ENCODE peak calls at places on chromosomes 2 and 18, in four cellular contexts. E, U, I and C are unnamed samples.

GRCh38 chr2:41779873-41780272 is 267.9 kb upstream of the PKDCC start:
- DNase-seq in E (no peak), U (no peak), I (no peak), C (no peak)

GRCh38 chr2:145851730-145852129 is 1331.8 kb upstream of the ZEB2 start:
- DNase-seq in I (no peak), E (no peak), U (no peak), C (no peak)

GRCh38 chr2:31853521-31853920 is 157.3 kb downstream of the MEMO1 start:
- DNase-seq in I (no peak), E (no peak), U (no peak), C (no peak)

GRCh38 chr2:30694286-30695055 is 112.8 kb downstream of the CAPN13 start:
- DNase-seq in E (no peak), U (no peak), I (no peak), C (no peak)

GRCh38 chr2:167929461-167929860 is 317.9 kb downstream of the STK39 start:
- DNase-seq in I (no peak), E (no peak), U (no peak), C (no peak)

GRCh38 chr2:28507806-28508764 is 12.2 kb downstream of the PLB1 start:
- DNase-seq in I (no peak), E (peak; percentile 34), U (no peak), C (peak; percentile 41)

GRCh38 chr2:47269316-47270232 is 114.5 kb upstream of the STPG4 start:
- DNase-seq in E (peak; percentile 66), U (no peak), I (no peak), C (no peak)

GRCh38 chr2:71486881-71487640 is 33.7 kb downstream of the DYSF start:
- DNase-seq in U (no peak), I (no peak), E (no peak), C (no peak)

GRCh38 chr2:237309416-237309815 is 104.5 kb downstream of the COL6A3 start:
- DNase-seq in E (no peak), U (no peak), I (no peak), C (no peak)

GRCh38 chr2:238846503-238847431 is 1.1 kb upstream of the TWIST2 start:
- DNase-seq in I (peak; percentile 49), E (no peak), U (no peak), C (no peak)

GRCh38 chr2:67091681-67092080 is 305.5 kb upstream of the ETAA1 start:
- DNase-seq in U (no peak), I (no peak), E (no peak), C (no peak)

GRCh38 chr2:74690571-74690970 is 36.5 kb downstream of the SEMA4F start:
- DNase-seq in U (peak; percentile 28), E (peak; percentile 64), I (no peak), C (peak; percentile 27)

GRCh38 chr18:76487076-76487475 is 8.0 kb downstream of the ZNF516 start:
- DNase-seq in E (no peak), I (no peak), U (no peak), C (no peak)

GRCh38 chr2:10333247-10333613 is 30.5 kb downstream of the HPCAL1 start:
- DNase-seq in U (no peak), E (no peak), I (no peak), C (no peak)

GRCh38 chr2:621303-622099 is 55.7 kb downstream of the TMEM18 start:
- DNase-seq in I (no peak), U (no peak), E (no peak), C (no peak)

GRCh38 chr18:62637807-62638687 is 77.3 kb upstream of the PHLPP1 start:
- DNase-seq in U (no peak), E (peak; percentile 28), I (peak; percentile 78), C (peak; percentile 69)

GRCh38 chr2:195710407-195710806 is 53.4 kb downstream of the SLC39A10 start:
- DNase-seq in U (no peak), E (no peak), I (no peak), C (no peak)

GRCh38 chr2:219901155-219901554 is 273.7 kb downstream of the SLC4A3 start:
- DNase-seq in U (peak; percentile 21), I (no peak), E (no peak), C (no peak)

GRCh38 chr2:68465081-68465916 is 1.8 kb downstream of the FBXO48 start:
- DNase-seq in I (no peak), U (no peak), E (no peak), C (no peak)

GRCh38 chr18:59740131-59740530 is 42.9 kb upstream of the CCBE1 start:
- DNase-seq in I (no peak), E (no peak), U (no peak), C (no peak)

GRCh38 chr18:79379931-79380815 is 15.6 kb upstream of the NFATC1 start:
- DNase-seq in E (no peak), U (no peak), I (no peak), C (no peak)

GRCh38 chr2:19848029-19848750 is 53.6 kb downstream of the TTC32 start:
- DNase-seq in U (no peak), I (no peak), E (no peak), C (no peak)

GRCh38 chr2:158776236-158776635 is 18.9 kb upstream of the DAPL1 start:
- DNase-seq in E (no peak), U (no peak), I (no peak), C (no peak)

GRCh38 chr2:75606851-75607798 is 39.5 kb upstream of the MRPL19 start:
- DNase-seq in U (no peak), E (no peak), I (no peak), C (no peak)

GRCh38 chr18:44687421-44687820 is 6.7 kb downstream of the SETBP1 start:
- DNase-seq in U (no peak), I (no peak), E (no peak), C (no peak)

GRCh38 chr18:9136315-9137141 is at the start of gene ANKRD12:
- DNase-seq in E (peak; percentile 88), U (peak; percentile 89), I (peak; percentile 93), C (peak; percentile 99)

GRCh38 chr18:9135081-9135911 is 1.3 kb upstream of the ANKRD12 start:
- DNase-seq in I (no peak), E (no peak), U (no peak), C (no peak)

GRCh38 chr18:9137168-9138066 is 836 bp downstream of the ANKRD12 start:
- DNase-seq in U (no peak), I (peak; percentile 52), E (peak; percentile 53), C (peak; percentile 84)

GRCh38 chr18:9133225-9133624 is 3.4 kb upstream of the ANKRD12 start:
- DNase-seq in I (no peak), U (no peak), E (no peak), C (no peak)

DNA sequence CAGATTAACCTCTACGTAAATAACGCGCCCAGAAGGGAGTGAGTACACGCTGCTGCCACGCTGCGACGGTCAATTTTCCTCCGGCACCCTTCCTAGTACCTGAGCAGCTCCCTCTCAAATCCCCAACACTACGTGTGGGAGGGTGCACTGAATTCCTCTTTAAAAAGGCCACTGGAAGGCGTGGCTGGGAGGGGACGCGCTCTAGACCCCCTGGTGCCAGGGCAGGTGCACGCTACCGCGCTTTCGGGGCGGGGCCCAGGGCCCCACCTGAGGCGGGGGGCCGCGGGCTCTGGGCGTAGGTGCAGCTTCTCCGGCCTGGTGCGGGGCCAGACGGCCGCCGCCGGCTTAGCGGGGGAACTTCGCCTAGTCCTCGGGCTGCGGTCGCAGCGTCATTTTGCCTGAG is 668 bp upstream of the ANKRD12 start:
- DNase-seq in E (peak; percentile 28), I (peak; percentile 83), U (no peak), C (peak; percentile 71)
- TF ChIP-seq ETV6 in E (no peak), I (no peak), U (no peak), C (no peak)

GRCh38 chr18:67104700-67105284 is 411.7 kb downstream of the DSEL start:
- DNase-seq in E (peak; percentile 55), I (peak; percentile 74), U (no peak), C (peak; percentile 2)
- TF ChIP-seq ETV6 in E (no peak), I (no peak), U (no peak), C (no peak)

DNA sequence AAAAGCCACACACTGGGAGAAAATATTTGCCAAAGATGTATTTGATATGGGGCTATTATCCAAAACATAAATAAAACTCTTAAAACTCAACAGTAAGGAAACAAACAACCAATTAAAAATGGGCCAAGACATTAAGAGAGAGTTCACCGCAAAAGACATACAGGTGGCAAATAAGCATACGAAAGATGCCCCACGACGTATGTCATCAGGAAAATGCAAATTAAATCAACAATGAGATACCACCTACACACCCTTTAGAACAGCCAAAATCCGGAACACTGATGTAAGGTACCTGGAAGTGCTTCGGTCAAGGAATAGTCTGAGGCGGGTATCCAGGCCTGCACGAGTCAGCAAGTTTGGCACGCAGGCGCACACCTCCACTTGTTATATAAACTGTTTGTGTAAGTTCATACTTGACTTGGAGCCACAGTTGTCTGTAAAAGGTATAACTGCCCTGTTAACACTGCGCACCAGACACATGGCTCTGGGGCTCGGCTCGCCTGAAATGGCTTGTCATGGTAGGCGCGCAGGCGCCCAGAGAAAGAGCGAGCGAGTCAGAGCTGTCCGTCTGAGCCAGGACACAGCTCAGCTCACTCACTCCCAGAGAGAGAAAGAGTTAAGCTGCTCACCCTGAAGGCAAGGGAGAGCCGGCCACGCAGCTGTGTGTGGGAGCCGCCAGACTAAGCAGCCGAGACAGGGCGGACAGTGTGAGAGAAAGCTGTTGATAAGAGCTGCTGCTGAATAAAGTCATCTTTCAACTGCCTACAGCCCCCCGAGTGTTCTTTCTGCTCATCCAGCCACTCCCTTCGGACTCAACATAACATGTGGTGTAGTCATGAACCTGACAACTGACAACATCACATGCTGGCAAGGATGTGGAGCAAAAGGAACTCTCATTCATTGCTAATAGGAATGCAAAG is 87.3 kb downstream of the HNRNPLL start:
- DNase-seq in I (no peak), E (no peak), U (no peak), C (peak; percentile 68)
- TF ChIP-seq ETV6 in I (no peak), E (no peak), U (no peak), C (no peak)

GRCh38 chr2:208820289-208820688 is 413.7 kb downstream of the PTH2R start:
- DNase-seq in E (no peak), U (no peak), I (no peak), C (no peak)
- TF ChIP-seq ETV6 in E (no peak), U (no peak), I (no peak), C (no peak)